ENCODE peak calls at places on chromosomes 7 and 10, in four cellular contexts. One of them, this sample, is unnamed.

GRCh38 chr7:50610521-50611277 is 45.5 kb upstream of the DDC start:
- DNase-seq in cardiac muscle cell: no peak
- DNase-seq in body of pancreas: no peak
- DNase-seq in fibroblast of the aortic adventitia: peak; percentile 67
- DNase-seq in this sample: no peak

GRCh38 chr10:27658788-27659187 is 86.8 kb downstream of the MKX start:
- DNase-seq in cardiac muscle cell: no peak
- DNase-seq in body of pancreas: no peak
- DNase-seq in fibroblast of the aortic adventitia: peak; percentile 12
- DNase-seq in this sample: no peak

GRCh38 chr10:3820255-3820654 is 35.2 kb upstream of the KLF6 start:
- DNase-seq in cardiac muscle cell: no peak
- DNase-seq in body of pancreas: no peak
- DNase-seq in fibroblast of the aortic adventitia: no peak
- DNase-seq in this sample: peak; percentile 95

GRCh38 chr7:117986645-117987269 is 113.5 kb upstream of the CTTNBP2 start:
- DNase-seq in cardiac muscle cell: no peak
- DNase-seq in body of pancreas: peak; percentile 42
- DNase-seq in fibroblast of the aortic adventitia: peak; percentile 22
- DNase-seq in this sample: peak; percentile 2

GRCh38 chr10:44860811-44861751 is 50.1 kb upstream of the TMEM72 start:
- DNase-seq in cardiac muscle cell: no peak
- DNase-seq in body of pancreas: peak; percentile 20
- DNase-seq in fibroblast of the aortic adventitia: peak; percentile 98
- DNase-seq in this sample: peak; percentile 75

GRCh38 chr10:84269773-84270172 is 24.9 kb downstream of the RGR start:
- DNase-seq in cardiac muscle cell: no peak
- DNase-seq in body of pancreas: no peak
- DNase-seq in fibroblast of the aortic adventitia: peak; percentile 64
- DNase-seq in this sample: peak; percentile 60

GRCh38 chr7:44727346-44728262 is 21.0 kb upstream of the ZMIZ2 start:
- DNase-seq in cardiac muscle cell: no peak
- DNase-seq in body of pancreas: no peak
- DNase-seq in fibroblast of the aortic adventitia: peak; percentile 89
- DNase-seq in this sample: peak; percentile 86

GRCh38 chr10:88687853-88688467 is 18.1 kb upstream of the LIPK start:
- DNase-seq in cardiac muscle cell: peak; percentile 38
- DNase-seq in body of pancreas: no peak
- DNase-seq in fibroblast of the aortic adventitia: peak; percentile 58
- DNase-seq in this sample: peak; percentile 32

GRCh38 chr10:70967591-70968588 is 79.5 kb upstream of the PCBD1 start:
- DNase-seq in cardiac muscle cell: no peak
- DNase-seq in body of pancreas: no peak
- DNase-seq in fibroblast of the aortic adventitia: no peak
- DNase-seq in this sample: no peak

GRCh38 chr7:5694221-5694754 is 87.2 kb downstream of the RNF216 start:
- DNase-seq in cardiac muscle cell: no peak
- DNase-seq in body of pancreas: no peak
- DNase-seq in fibroblast of the aortic adventitia: peak; percentile 92
- DNase-seq in this sample: peak; percentile 99

DNA sequence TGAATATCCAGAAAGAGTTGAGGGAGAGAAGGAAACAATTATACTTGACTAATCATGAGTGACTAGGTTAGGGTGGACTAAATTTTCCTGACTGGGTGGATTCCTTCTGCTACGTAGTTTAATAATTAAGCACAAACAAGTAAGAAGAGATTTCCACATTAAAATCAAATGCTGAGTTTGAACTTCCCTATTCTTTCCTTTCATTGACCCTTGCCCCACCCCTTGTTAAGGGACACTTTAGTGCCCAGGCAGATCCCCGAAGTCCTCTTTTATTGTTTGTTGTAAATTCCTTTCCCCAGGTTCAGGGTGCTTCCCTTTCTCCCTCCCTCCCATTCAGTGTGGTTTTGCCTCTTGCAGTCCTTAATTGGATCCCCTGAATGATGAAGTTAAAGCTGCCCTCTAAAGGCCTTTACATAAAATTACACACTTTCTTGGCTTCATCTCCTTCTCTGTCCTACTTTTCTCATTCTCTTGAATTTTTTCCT is 8.8 kb upstream of the SPAM1 start:
- DNase-seq in cardiac muscle cell: peak; percentile 55
- DNase-seq in body of pancreas: no peak
- DNase-seq in fibroblast of the aortic adventitia: peak; percentile 21
- DNase-seq in this sample: peak; percentile 22
- TF ChIP-seq CTCF in cardiac muscle cell: peak; percentile 52
- TF ChIP-seq CTCF in body of pancreas: no peak
- TF ChIP-seq CTCF in fibroblast of the aortic adventitia: no peak
- TF ChIP-seq CTCF in this sample: peak; percentile 45

GRCh38 chr7:154804449-154804848 is 198.5 kb downstream of the PAXIP1 start:
- DNase-seq in cardiac muscle cell: no peak
- DNase-seq in body of pancreas: no peak
- DNase-seq in fibroblast of the aortic adventitia: no peak
- DNase-seq in this sample: no peak
- H3K4me3 ChIP-seq in cardiac muscle cell: no peak overlapping the region
- H3K4me3 ChIP-seq in body of pancreas: no peak overlapping the region
- H3K4me3 ChIP-seq in fibroblast of the aortic adventitia: no peak overlapping the region
- H3K4me3 ChIP-seq in this sample: no peak overlapping the region

GRCh38 chr7:98241674-98242241 is 10.3 kb downstream of the TECPR1 start:
- DNase-seq in cardiac muscle cell: no peak
- DNase-seq in body of pancreas: no peak
- DNase-seq in fibroblast of the aortic adventitia: no peak
- DNase-seq in this sample: no peak
- TF ChIP-seq CTCF in cardiac muscle cell: no peak
- TF ChIP-seq CTCF in body of pancreas: no peak
- TF ChIP-seq CTCF in fibroblast of the aortic adventitia: no peak
- TF ChIP-seq CTCF in this sample: no peak

GRCh38 chr10:18144928-18145327 is 4.7 kb downstream of the CACNB2 start:
- DNase-seq in cardiac muscle cell: peak; percentile 57
- DNase-seq in body of pancreas: peak; percentile 78
- DNase-seq in fibroblast of the aortic adventitia: peak; percentile 54
- DNase-seq in this sample: no peak

GRCh38 chr10:18137111-18137510 is 3.1 kb upstream of the CACNB2 start:
- DNase-seq in cardiac muscle cell: no peak
- DNase-seq in body of pancreas: no peak
- DNase-seq in fibroblast of the aortic adventitia: no peak
- DNase-seq in this sample: no peak

GRCh38 chr10:18142151-18142550 is 1.9 kb downstream of the CACNB2 start:
- DNase-seq in cardiac muscle cell: no peak
- DNase-seq in body of pancreas: no peak
- DNase-seq in fibroblast of the aortic adventitia: peak; percentile 46
- DNase-seq in this sample: no peak

GRCh38 chr10:18140149-18140956 is at the start of gene CACNB2:
- DNase-seq in cardiac muscle cell: peak; percentile 91
- DNase-seq in body of pancreas: peak; percentile 85
- DNase-seq in fibroblast of the aortic adventitia: peak; percentile 67
- DNase-seq in this sample: peak; percentile 16

GRCh38 chr10:18140957-18141888 is 999 bp downstream of the CACNB2 start:
- DNase-seq in cardiac muscle cell: peak; percentile 52
- DNase-seq in body of pancreas: peak; percentile 36
- DNase-seq in fibroblast of the aortic adventitia: peak; percentile 29
- DNase-seq in this sample: no peak
- H3K4me3 ChIP-seq in cardiac muscle cell: peak overlapping the region; percentile 99
- H3K4me3 ChIP-seq in body of pancreas: peak overlapping the region; percentile 73
- H3K4me3 ChIP-seq in fibroblast of the aortic adventitia: peak overlapping the region; percentile 73
- H3K4me3 ChIP-seq in this sample: peak overlapping the region; percentile 36

DNA sequence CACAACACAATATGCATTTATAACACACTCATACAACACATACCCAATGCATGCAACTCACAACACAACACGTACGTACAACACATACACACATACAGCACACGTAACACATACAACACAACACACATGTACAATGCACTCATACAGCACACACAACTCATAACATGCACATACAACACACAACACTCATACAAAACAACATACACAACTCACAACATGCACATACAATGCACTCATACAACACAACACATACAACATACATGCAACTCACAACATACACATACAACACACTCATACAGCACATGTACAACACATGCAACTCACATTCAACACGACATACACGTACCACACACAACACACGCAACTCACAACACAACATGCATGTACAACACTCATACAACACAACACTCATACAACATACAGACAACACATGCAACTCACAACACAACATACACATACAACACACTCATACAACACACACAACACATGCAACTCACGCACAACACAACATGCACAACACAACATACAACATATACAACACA is 21.8 kb downstream of the DIP2C start:
- DNase-seq in cardiac muscle cell: no peak
- DNase-seq in body of pancreas: no peak
- DNase-seq in fibroblast of the aortic adventitia: no peak
- DNase-seq in this sample: no peak
- TF ChIP-seq CTCF in cardiac muscle cell: no peak
- TF ChIP-seq CTCF in body of pancreas: no peak
- TF ChIP-seq CTCF in fibroblast of the aortic adventitia: no peak
- TF ChIP-seq CTCF in this sample: no peak

DNA sequence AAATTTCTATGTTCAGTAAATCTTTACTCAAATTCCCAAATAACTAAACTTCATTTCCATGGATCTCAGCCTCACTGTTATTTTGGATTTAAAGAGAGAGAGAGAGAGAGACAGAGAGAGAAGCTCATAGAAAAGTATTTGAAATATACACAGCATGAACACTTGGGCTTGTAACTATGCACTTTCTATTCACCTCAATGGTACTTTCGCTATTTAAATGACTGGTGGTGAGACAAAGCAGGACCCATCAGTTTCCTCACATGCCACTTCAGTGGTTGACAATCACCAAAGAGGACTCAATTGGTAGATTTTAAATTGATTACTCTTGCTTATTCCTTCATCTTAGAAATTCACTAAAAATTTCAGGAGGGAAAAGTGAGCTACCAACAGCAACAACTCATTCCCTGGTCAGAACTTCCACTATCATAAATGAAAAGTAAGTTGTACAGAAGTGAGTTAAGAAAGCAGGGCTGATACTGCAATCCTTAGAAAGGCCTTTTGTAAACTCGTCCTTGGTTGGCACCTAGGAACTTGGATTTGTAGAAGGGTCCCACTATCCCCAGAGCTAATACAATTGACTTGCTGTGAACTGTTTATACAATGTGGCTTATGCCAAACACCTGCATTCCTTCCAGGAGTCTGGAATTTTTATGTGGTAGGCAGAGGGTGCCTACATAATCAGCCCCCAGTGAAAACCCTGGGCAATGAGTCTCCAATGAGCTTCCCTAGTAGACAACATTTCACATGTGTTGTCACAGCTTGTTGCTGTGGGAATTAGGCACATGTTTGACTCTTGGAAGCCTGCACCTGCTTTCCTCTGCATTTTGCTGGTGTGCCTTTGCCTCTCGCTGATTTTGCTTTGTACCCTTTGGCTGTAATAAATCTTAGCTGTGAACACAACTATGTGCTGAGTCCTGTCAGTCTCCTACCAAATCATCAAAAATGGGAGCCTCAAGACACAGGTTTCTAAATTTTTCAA is 10.8 kb downstream of the ERLIN1 start:
- DNase-seq in cardiac muscle cell: no peak
- DNase-seq in body of pancreas: peak; percentile 44
- DNase-seq in fibroblast of the aortic adventitia: no peak
- DNase-seq in this sample: no peak
- H3K4me3 ChIP-seq in cardiac muscle cell: no peak overlapping the region
- H3K4me3 ChIP-seq in body of pancreas: no peak overlapping the region
- H3K4me3 ChIP-seq in fibroblast of the aortic adventitia: no peak overlapping the region
- H3K4me3 ChIP-seq in this sample: no peak overlapping the region

GRCh38 chr7:100418930-100419659 is 9.4 kb downstream of the ZCWPW1 start:
- DNase-seq in cardiac muscle cell: no peak
- DNase-seq in body of pancreas: no peak
- DNase-seq in fibroblast of the aortic adventitia: no peak
- DNase-seq in this sample: no peak
- TF ChIP-seq CTCF in cardiac muscle cell: no peak
- TF ChIP-seq CTCF in body of pancreas: no peak
- TF ChIP-seq CTCF in fibroblast of the aortic adventitia: peak; percentile 25
- TF ChIP-seq CTCF in this sample: no peak

GRCh38 chr7:130995252-130996081 is 261.5 kb upstream of the KLF14 start:
- DNase-seq in cardiac muscle cell: no peak
- DNase-seq in body of pancreas: peak; percentile 79
- DNase-seq in fibroblast of the aortic adventitia: no peak
- DNase-seq in this sample: peak; percentile 73
- H3K4me3 ChIP-seq in cardiac muscle cell: no peak overlapping the region
- H3K4me3 ChIP-seq in body of pancreas: no peak overlapping the region
- H3K4me3 ChIP-seq in fibroblast of the aortic adventitia: no peak overlapping the region
- H3K4me3 ChIP-seq in this sample: no peak overlapping the region

This sample was measured in fibroblast of villous mesenchyme.